ENCODE peak calls at places on chromosomes 5 and 9, in seven cellular contexts. W is heart left ventricle, V is A673, N is Peyer's patch, T is lower lobe of right lung, L is GM23248, K is astrocyte. O is an unnamed sample.

GRCh38 chr5:95927927-95928723 is 33.5 kb downstream of the ELL2 start:
- DNase-seq in W (no peak), K (no peak), V (peak), N (no peak), T (no peak), L (peak), O (no peak)

GRCh38 chr5:159951834-159952233 is 35.6 kb downstream of the ADRA1B start:
- DNase-seq in V (no peak), L (peak), T (no peak), W (no peak), K (no peak), N (no peak), O (no peak)

GRCh38 chr5:115543365-115543700 is 1.2 kb downstream of the FEM1C start:
- DNase-seq in K (no peak), L (peak), V (no peak), T (no peak), N (no peak), W (no peak), O (no peak)

GRCh38 chr5:58677650-58678049 is 94.8 kb downstream of the RAB3C start:
- DNase-seq in K (no peak), V (no peak), W (no peak), N (no peak), T (no peak), L (no peak), O (no peak)

GRCh38 chr9:19233344-19233743 is 2.9 kb downstream of the DENND4C start:
- DNase-seq in T (no peak), N (no peak), L (peak), V (no peak), K (no peak), W (no peak), O (no peak)

GRCh38 chr5:60883229-60883628 is 39.2 kb upstream of the ELOVL7 start:
- DNase-seq in K (no peak), N (no peak), V (peak), L (peak), T (no peak), W (no peak), O (no peak)

GRCh38 chr5:96852769-96853168 is 23.5 kb upstream of the ERAP2 start:
- DNase-seq in V (peak), L (peak), T (no peak), N (no peak), W (no peak), K (peak), O (no peak)

GRCh38 chr9:133274236-133275104 is 531 bp downstream of the ABO start:
- DNase-seq in K (no peak), T (no peak), N (peak), W (peak), L (no peak), V (no peak), O (no peak)

GRCh38 chr5:60415443-60415842 is 284.5 kb downstream of the DEPDC1B start:
- DNase-seq in L (no peak), W (no peak), K (no peak), V (no peak), T (no peak), N (no peak), O (no peak)

GRCh38 chr9:87567988-87568800 is 70.5 kb downstream of the DAPK1 start:
- DNase-seq in W (no peak), N (no peak), K (no peak), T (no peak), L (no peak), V (no peak), O (no peak)

GRCh38 chr9:34545497-34545896 is 22.7 kb upstream of the ENHO start:
- DNase-seq in T (no peak), N (no peak), V (no peak), K (no peak), L (no peak), W (no peak), O (no peak)

GRCh38 chr5:763998-764781 is 20.3 kb downstream of the ZDHHC11B start:
- DNase-seq in V (no peak), W (peak), T (peak), N (peak), K (no peak), L (no peak), O (no peak)

GRCh38 chr9:134025606-134026541 is 593 bp downstream of the BRD3OS start:
- DNase-seq in W (peak), V (peak), L (peak), T (peak), N (no peak), K (peak), O (no peak)

GRCh38 chr5:61687371-61687770 is 355.3 kb downstream of the ZSWIM6 start:
- DNase-seq in L (no peak), N (no peak), W (no peak), K (peak), T (no peak), V (no peak), O (no peak)

GRCh38 chr5:128637031-128637430 is 99.0 kb upstream of the FBN2 start:
- DNase-seq in K (peak), T (no peak), W (no peak), V (no peak), L (peak), N (no peak), O (no peak)

GRCh38 chr9:79195904-79196303 is 375.9 kb upstream of the TLE4 start:
- DNase-seq in N (no peak), W (no peak), L (peak), V (no peak), T (no peak), K (peak), O (no peak)

GRCh38 chr5:42993516-42994284 is 46.4 kb downstream of the ANXA2R start:
- DNase-seq in V (peak), L (peak), N (no peak), K (peak), T (peak), W (no peak), O (no peak)
- H3K4me3 ChIP-seq in V (peak), L (peak), N (peak), K (peak), T (peak), W (peak), O (peak)

DNA sequence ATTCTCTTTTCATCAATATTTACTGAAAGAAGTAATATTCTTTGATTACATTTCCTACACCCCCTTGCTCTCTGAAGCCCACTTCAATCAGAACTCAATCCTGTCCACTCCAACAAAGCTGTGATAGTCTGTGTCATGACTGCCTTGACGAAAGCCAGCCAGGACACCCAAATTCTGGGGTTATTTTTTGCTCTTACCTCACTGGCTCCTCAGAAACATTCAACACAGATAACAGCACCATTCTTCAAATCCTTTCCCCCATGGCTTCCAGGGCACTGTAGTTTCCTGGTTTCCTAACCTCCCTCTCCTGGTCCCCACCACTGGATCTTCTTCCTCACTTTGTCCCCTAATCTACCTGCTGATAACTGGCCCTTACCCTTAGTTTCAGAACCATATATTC is 106.1 kb upstream of the FER start:
- DNase-seq in N (no peak), K (no peak), L (no peak), T (no peak), W (no peak), V (no peak), O (no peak)
- H3K4me3 ChIP-seq in N (no peak), K (no peak), L (no peak), T (no peak), W (no peak), V (no peak), O (no peak)

GRCh38 chr5:180013660-180014059 is 57.9 kb downstream of the RNF130 start:
- DNase-seq in L (no peak), K (no peak), V (no peak), T (no peak), N (no peak), W (no peak), O (no peak)

GRCh38 chr5:180007582-180007981 is 64.0 kb downstream of the RNF130 start:
- DNase-seq in N (no peak), L (no peak), T (no peak), K (no peak), W (peak), V (no peak), O (no peak)

GRCh38 chr5:180012316-180012715 is 59.2 kb downstream of the RNF130 start:
- DNase-seq in K (no peak), V (no peak), N (no peak), T (no peak), L (no peak), W (no peak), O (no peak)

GRCh38 chr5:180008433-180008832 is 63.1 kb downstream of the RNF130 start:
- DNase-seq in W (no peak), N (no peak), V (no peak), L (no peak), T (no peak), K (no peak), O (no peak)

DNA sequence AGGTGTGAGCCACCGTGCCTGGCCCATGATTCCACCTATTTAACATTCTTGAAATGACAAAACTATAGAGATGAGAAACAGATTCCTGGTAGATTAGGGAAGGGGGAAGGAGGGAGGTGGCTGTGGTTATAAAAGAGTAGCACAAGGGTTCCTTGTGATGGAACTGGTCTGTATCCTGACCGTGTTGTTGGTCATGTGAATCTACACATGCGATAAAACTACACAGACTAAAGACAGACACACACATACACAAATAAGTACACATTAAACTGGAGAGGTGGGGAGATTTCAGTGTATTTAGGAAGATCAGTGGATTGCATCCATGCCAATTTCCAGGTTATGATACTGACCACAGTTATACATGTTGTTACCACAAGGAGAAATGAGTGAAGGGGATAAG is 60.9 kb downstream of the RNF130 start:
- DNase-seq in L (no peak), V (no peak), N (no peak), K (no peak), T (no peak), W (no peak), O (no peak)
- H3K4me3 ChIP-seq in L (no peak), V (no peak), N (no peak), K (no peak), T (no peak), W (no peak), O (no peak)

DNA sequence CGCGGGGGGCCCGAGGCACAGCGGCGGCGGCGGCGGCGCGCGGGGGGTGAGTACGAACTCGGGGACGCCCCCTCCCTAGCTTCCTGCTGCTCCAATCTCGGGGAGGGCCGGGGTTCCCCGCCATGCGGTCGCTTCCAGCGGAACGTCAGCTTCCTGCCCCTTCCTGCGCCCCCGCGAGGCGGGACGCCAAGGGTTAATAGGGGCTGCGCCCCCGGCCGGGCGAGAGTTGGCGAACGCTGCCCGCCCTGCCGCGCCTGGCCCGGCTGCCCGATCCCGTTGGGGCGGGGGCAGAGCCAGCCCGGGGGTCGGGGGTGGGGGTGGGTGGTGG is 594 bp downstream of the COL27A1 start:
- DNase-seq in L (peak), W (no peak), V (peak), K (no peak), T (no peak), N (no peak), O (no peak)
- H3K4me3 ChIP-seq in L (peak), W (peak), V (peak), K (peak), T (peak), N (peak), O (peak)

GRCh38 chr9:82080265-82080664 is 91.7 kb downstream of the SPATA31D1 start:
- DNase-seq in T (no peak), K (no peak), N (no peak), L (no peak), W (no peak), V (no peak), O (no peak)

GRCh38 chr9:82081507-82081906 is 92.9 kb downstream of the SPATA31D1 start:
- DNase-seq in K (no peak), L (no peak), V (no peak), W (no peak), N (no peak), T (no peak), O (no peak)

GRCh38 chr9:82082563-82082962 is 94.0 kb downstream of the SPATA31D1 start:
- DNase-seq in T (no peak), L (no peak), K (no peak), N (no peak), W (no peak), V (no peak), O (no peak)
- H3K4me3 ChIP-seq in T (no peak), L (no peak), K (no peak), N (no peak), W (no peak), V (no peak), O (no peak)

GRCh38 chr5:136033244-136033643 is 4.5 kb downstream of the TGFBI start:
- DNase-seq in K (no peak), V (no peak), N (no peak), T (no peak), L (no peak), W (no peak), O (no peak)

GRCh38 chr5:136035837-136036236 is 7.0 kb downstream of the TGFBI start:
- DNase-seq in V (no peak), K (no peak), L (peak), N (no peak), T (no peak), W (no peak), O (no peak)

GRCh38 chr5:136033848-136034247 is 5.1 kb downstream of the TGFBI start:
- DNase-seq in K (no peak), W (no peak), L (peak), V (no peak), T (no peak), N (no peak), O (no peak)

GRCh38 chr5:136034976-136035375 is 6.2 kb downstream of the TGFBI start:
- DNase-seq in K (no peak), V (peak), L (no peak), N (no peak), W (peak), T (no peak), O (no peak)

DNA sequence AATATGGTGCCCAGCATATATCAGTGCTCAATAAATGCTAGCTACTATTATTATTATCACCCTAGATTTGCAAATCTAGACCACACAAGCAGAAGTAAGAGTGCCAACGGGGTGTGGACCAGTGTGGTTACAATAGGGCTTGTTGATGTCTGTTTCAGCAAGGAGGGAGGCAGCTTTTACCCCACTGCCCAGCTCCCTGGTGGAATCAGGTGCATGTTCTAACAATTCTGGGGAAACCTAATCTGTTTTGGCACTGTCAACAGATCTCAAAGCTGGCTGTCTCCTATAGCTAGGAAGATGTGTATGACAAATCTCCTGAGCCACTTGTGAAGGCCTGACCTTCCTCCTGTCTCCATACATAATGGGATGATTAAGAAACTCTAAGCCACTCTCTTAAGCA is 5.7 kb downstream of the TGFBI start:
- DNase-seq in K (no peak), T (no peak), L (no peak), N (no peak), W (no peak), V (no peak), O (no peak)
- H3K4me3 ChIP-seq in K (no peak), T (no peak), L (no peak), N (no peak), W (no peak), V (no peak), O (no peak)

DNA sequence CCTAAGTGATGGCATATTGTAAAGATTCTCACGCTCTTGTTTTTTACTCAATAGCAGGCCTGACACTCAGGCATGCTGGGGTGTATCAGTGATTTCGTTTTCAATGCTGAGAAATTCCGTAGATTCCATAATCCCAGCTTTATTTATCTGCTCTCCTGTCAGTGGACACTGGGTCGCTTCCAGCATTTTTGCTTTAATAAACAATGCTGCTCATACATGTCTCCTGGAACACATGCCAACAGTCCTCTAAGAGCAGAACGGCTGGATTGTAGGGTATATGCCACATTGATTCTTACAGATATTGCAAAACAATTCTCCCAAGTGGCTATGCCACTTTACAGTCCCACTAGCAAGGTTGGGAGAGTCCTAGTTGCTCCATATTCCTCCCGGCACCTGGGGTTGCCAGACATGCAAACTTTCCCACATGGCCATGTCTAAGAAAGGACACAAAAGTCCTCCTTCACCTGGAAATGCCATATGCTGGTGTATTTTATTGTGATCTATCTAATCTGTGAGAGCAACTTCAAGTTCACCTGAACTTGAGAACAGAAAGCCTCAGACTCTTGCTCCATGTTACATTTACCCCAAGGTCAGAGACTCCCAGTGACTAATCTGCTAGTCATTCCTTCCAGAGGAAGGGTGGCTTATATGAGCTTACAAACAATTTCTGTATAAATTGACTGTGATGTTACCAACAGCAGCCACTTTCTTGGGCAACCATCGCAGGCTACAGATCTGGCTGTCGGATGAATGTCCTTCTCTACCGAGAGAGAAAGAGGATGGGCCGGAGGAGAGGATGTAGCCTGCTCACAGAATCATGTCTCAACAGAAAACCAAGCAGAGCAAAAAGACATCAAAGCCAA is 81.8 kb downstream of the RAPGEF1 start:
- DNase-seq in V (no peak), N (no peak), W (no peak), T (no peak), K (peak), L (peak), O (peak)
- H3K4me3 ChIP-seq in V (no peak), N (no peak), W (no peak), T (no peak), K (peak), L (peak), O (no peak)

GRCh38 chr5:162068412-162068811 is 839 bp downstream of the GABRG2 start:
- DNase-seq in T (peak), L (peak), W (peak), V (peak), N (no peak), K (no peak), O (peak)
- H3K4me3 ChIP-seq in T (no peak), L (no peak), W (no peak), V (no peak), N (no peak), K (no peak), O (no peak)

DNA sequence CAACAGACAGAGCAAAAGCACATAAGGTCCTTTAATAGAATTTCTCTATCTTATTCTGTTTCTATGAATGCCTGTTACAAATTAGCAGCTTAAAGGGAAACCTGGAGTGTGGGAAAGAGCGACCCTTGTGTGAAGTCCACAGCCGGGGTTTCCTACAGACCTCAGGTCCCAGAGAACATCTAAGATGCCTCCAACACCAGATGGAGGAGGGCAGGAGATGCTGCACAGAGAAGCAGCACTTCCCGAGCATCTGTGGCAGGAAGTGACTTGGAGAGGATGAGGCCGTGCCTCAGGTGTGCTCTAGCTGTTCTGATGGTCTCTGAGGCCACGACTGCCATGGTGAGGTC is 26.8 kb downstream of the IRF1 start:
- DNase-seq in N (no peak), K (no peak), L (no peak), V (no peak), W (no peak), T (no peak), O (no peak)
- H3K4me3 ChIP-seq in N (peak), K (no peak), L (peak), V (peak), W (peak), T (peak), O (no peak)

O was measured in retinal pigment epithelial cell.